ENCODE peak calls at places on chromosomes 5 and 9, in four cellular contexts. One of them, this sample, is unnamed.

GRCh38 chr5:68074048-68074632 is 141.4 kb upstream of the PIK3R1 start:
- DNase-seq in GM13977: no peak
- DNase-seq in neural progenitor cell: no peak
- DNase-seq in A549: no peak
- DNase-seq in this sample: no peak

GRCh38 chr5:3564827-3565560 is 30.6 kb upstream of the IRX1 start:
- DNase-seq in GM13977: no peak
- DNase-seq in neural progenitor cell: peak
- DNase-seq in A549: no peak
- DNase-seq in this sample: no peak

GRCh38 chr5:149719666-149720065 is 10.4 kb upstream of the PPARGC1B start:
- DNase-seq in GM13977: no peak
- DNase-seq in neural progenitor cell: no peak
- DNase-seq in A549: peak
- DNase-seq in this sample: no peak

GRCh38 chr5:93331864-93332263 is 249.2 kb downstream of the NR2F1-AS1 start:
- DNase-seq in GM13977: no peak
- DNase-seq in neural progenitor cell: no peak
- DNase-seq in A549: no peak
- DNase-seq in this sample: no peak

GRCh38 chr5:14531668-14532067 is 49.9 kb upstream of the OTULINL start:
- DNase-seq in GM13977: no peak
- DNase-seq in neural progenitor cell: no peak
- DNase-seq in A549: no peak
- DNase-seq in this sample: no peak

GRCh38 chr5:117318528-117318927 is 743.9 kb upstream of the SEMA6A start:
- DNase-seq in GM13977: no peak
- DNase-seq in neural progenitor cell: peak
- DNase-seq in A549: peak
- DNase-seq in this sample: no peak

GRCh38 chr5:168647083-168647482 is 67.9 kb upstream of the PANK3 start:
- DNase-seq in GM13977: no peak
- DNase-seq in neural progenitor cell: no peak
- DNase-seq in A549: peak
- DNase-seq in this sample: no peak

GRCh38 chr5:2688586-2688985 is 62.9 kb downstream of the IRX2 start:
- DNase-seq in GM13977: no peak
- DNase-seq in neural progenitor cell: no peak
- DNase-seq in A549: no peak
- DNase-seq in this sample: no peak

GRCh38 chr9:13090588-13090987 is 188.9 kb downstream of the MPDZ start:
- DNase-seq in GM13977: no peak
- DNase-seq in neural progenitor cell: no peak
- DNase-seq in A549: no peak
- DNase-seq in this sample: no peak

GRCh38 chr5:59079622-59080620 is 497.0 kb downstream of the RAB3C start:
- DNase-seq in GM13977: no peak
- DNase-seq in neural progenitor cell: no peak
- DNase-seq in A549: peak
- DNase-seq in this sample: no peak

GRCh38 chr9:31840702-31841101 is 543.7 kb upstream of the ACO1 start:
- DNase-seq in GM13977: no peak
- DNase-seq in neural progenitor cell: no peak
- DNase-seq in A549: no peak
- DNase-seq in this sample: no peak

GRCh38 chr9:97830884-97831829 is 21.9 kb upstream of the FOXE1 start:
- DNase-seq in GM13977: no peak
- DNase-seq in neural progenitor cell: no peak
- DNase-seq in A549: no peak
- DNase-seq in this sample: no peak

GRCh38 chr5:95839658-95840057 is 17.1 kb upstream of the GLRX start:
- DNase-seq in GM13977: no peak
- DNase-seq in neural progenitor cell: no peak
- DNase-seq in A549: no peak
- DNase-seq in this sample: no peak

GRCh38 chr9:106970976-106971457 is 108.1 kb downstream of the ZNF462 start:
- DNase-seq in GM13977: no peak
- DNase-seq in neural progenitor cell: no peak
- DNase-seq in A549: no peak
- DNase-seq in this sample: no peak

GRCh38 chr9:93306081-93306480 is 122.1 kb downstream of the WNK2 start:
- DNase-seq in GM13977: no peak
- DNase-seq in neural progenitor cell: no peak
- DNase-seq in A549: no peak
- DNase-seq in this sample: no peak

GRCh38 chr9:79661279-79661678 is 89.5 kb downstream of the TLE4 start:
- DNase-seq in GM13977: no peak
- DNase-seq in neural progenitor cell: no peak
- DNase-seq in A549: no peak
- DNase-seq in this sample: no peak

GRCh38 chr5:68200288-68200687 is 15.3 kb upstream of the PIK3R1 start:
- DNase-seq in GM13977: no peak
- DNase-seq in neural progenitor cell: no peak
- DNase-seq in A549: no peak
- DNase-seq in this sample: no peak

GRCh38 chr5:158979749-158980521 is 119.8 kb downstream of the EBF1 start:
- DNase-seq in GM13977: no peak
- DNase-seq in neural progenitor cell: peak
- DNase-seq in A549: peak
- DNase-seq in this sample: no peak

GRCh38 chr5:73626814-73627313 is 868 bp downstream of the ARHGEF28 start:
- DNase-seq in GM13977: no peak
- DNase-seq in neural progenitor cell: no peak
- DNase-seq in A549: no peak
- DNase-seq in this sample: no peak

GRCh38 chr9:76654575-76654974 is 109.7 kb upstream of the PCA3 start:
- DNase-seq in GM13977: no peak
- DNase-seq in neural progenitor cell: no peak
- DNase-seq in A549: no peak
- DNase-seq in this sample: no peak

GRCh38 chr9:114278356-114278755 is 44.5 kb upstream of the ORM1 start:
- DNase-seq in GM13977: no peak
- DNase-seq in neural progenitor cell: no peak
- DNase-seq in A549: no peak
- DNase-seq in this sample: no peak

GRCh38 chr5:55300890-55301289 is 6.6 kb downstream of the DHX29 start:
- DNase-seq in GM13977: no peak
- DNase-seq in neural progenitor cell: no peak
- DNase-seq in A549: no peak
- DNase-seq in this sample: no peak

GRCh38 chr5:102754499-102755424 is at the start of gene PAM:
- DNase-seq in GM13977: peak
- DNase-seq in neural progenitor cell: peak
- DNase-seq in A549: peak
- DNase-seq in this sample: peak

DNA sequence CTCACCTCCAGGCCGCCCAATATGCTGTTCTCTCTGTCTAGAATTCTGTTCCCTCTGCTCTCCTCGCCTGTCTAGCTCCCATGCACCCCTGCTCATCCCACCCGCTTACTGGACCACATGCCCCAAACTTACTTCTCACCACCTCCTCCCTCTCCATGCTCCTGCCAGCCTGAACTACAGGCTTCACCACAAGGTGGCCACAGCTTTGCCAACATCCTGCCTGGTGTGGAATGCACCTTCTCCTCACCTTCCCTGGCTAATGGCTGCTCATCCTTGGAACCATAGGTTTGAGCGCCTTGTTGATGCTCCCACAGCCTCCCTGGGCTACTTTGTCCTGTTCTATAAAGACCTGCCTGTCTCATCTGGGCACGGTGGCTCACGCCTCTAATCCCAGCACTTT is 9.6 kb downstream of the LAMC3 start:
- DNase-seq in GM13977: no peak
- DNase-seq in neural progenitor cell: no peak
- DNase-seq in A549: peak
- DNase-seq in this sample: no peak
- TF ChIP-seq CTCF in GM13977: peak
- TF ChIP-seq CTCF in neural progenitor cell: peak
- TF ChIP-seq CTCF in A549: no peak
- TF ChIP-seq CTCF in this sample: no peak

DNA sequence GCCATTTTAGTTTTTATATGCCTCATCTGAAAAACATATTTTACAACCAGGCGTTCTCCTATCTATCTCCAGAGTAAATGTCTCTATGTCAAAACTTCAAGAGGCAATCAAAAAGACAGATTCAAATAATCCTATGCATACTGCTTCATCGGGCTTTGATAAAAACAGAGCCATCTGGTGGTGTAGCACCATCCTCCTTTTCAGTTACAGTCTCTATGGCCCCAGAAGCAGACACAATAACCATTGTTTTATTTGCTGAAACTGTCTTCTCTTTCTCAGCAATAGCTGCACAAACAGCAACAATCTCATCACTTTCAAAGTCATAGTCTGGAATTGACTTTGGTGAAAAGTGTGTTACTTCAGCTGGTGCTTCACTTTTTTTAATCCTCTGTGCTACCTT is 36.3 kb downstream of the PTGER4 start:
- DNase-seq in GM13977: no peak
- DNase-seq in neural progenitor cell: no peak
- DNase-seq in A549: peak
- DNase-seq in this sample: no peak
- TF ChIP-seq CTCF in GM13977: no peak
- TF ChIP-seq CTCF in neural progenitor cell: peak
- TF ChIP-seq CTCF in A549: peak
- TF ChIP-seq CTCF in this sample: peak

DNA sequence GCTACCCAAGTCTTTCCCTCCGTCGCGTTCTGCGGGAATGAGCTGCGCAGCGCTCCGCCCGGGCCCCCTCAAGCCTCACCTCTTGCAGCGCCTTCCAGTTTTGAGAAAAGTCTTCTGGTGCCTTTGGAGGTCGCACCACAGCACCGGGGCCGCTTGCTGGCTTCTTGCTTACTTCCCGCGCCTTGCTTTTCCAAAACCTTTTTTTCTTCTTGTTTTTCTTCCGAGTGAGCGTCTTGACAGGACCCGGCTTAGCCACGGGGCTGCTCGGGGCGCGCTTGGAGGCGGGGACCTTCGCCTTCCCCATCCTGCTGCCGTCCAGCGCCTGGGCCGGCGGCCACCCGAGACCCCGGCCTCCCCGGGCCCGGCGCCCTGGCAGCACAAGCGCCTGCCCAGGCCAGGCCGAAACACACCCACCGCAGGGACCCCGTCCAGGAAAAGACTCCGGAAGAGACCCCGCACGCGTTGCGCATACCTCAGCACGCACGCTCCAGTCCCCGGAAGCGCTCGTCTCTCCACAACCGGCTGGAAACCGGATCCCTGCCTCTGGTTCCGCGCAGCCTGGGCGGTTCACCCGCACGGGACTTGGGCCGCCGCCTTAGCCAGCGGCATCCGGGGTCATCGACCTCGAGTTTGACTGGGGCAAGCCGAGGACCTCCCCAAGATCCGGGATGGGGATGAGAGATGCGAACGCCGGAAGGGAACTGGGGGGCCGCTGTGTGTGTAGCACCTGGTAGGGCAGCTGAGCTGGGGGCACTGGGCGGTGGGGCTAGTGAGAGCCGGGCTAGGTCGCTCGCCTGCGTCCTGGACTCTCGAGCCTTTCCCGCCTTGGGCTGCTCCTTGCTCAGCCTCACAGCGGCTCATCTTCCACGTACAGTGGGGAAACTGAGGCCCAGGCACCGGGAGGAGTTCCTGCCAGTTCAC is at the start of gene REXO4:
- DNase-seq in GM13977: peak
- DNase-seq in neural progenitor cell: peak
- DNase-seq in A549: peak
- DNase-seq in this sample: peak
- TF ChIP-seq CTCF in GM13977: peak
- TF ChIP-seq CTCF in neural progenitor cell: no peak
- TF ChIP-seq CTCF in A549: no peak
- TF ChIP-seq CTCF in this sample: no peak

DNA sequence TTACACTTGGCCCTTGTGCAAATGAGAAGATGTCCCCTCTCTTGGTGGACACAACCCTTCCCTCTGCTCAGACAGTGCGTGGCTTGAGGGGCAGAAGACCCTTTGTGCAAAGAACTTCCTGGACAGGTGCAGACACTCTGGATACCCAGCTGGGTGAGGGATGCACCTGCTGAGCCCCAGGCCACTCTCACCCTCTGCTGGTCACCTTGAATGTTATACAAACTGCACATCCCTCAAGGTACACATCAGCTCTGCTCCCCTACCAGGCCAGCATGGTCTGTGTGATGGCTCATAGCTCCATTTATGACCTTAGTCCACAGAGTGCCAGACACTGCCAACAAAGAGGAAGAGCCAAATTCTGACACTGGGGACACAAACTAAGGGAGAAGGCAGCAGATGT is 3.1 kb upstream of the DIRAS2 start:
- DNase-seq in GM13977: no peak
- DNase-seq in neural progenitor cell: no peak
- DNase-seq in A549: no peak
- DNase-seq in this sample: no peak
- TF ChIP-seq CTCF in GM13977: no peak
- TF ChIP-seq CTCF in neural progenitor cell: no peak
- TF ChIP-seq CTCF in A549: no peak
- TF ChIP-seq CTCF in this sample: no peak

DNA sequence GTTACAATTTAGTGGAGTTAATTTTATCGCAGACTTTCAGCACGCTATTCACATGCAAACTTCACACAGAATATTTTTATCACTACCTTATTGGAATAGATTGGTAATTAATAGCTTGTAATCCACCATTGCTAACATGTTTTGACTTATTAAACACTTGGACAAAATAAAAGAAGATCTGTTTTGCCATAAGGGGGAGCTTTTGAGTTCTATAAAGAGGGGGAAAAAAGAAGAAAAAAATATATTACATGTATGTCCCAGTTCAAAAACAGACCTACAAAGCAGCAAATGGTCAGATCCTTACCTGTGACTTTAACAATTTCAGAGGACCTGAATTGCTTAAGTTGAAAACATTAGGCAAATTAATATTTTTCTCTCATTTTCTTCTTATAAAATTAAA is 1.2 kb upstream of the PAPPA start:
- DNase-seq in GM13977: no peak
- DNase-seq in neural progenitor cell: no peak
- DNase-seq in A549: no peak
- DNase-seq in this sample: no peak
- TF ChIP-seq CTCF in GM13977: peak
- TF ChIP-seq CTCF in neural progenitor cell: peak
- TF ChIP-seq CTCF in A549: peak
- TF ChIP-seq CTCF in this sample: no peak

GRCh38 chr9:129175825-129176633 is 2.0 kb downstream of the IER5L start:
- DNase-seq in GM13977: peak
- DNase-seq in neural progenitor cell: peak
- DNase-seq in A549: peak
- DNase-seq in this sample: peak

GRCh38 chr9:129174724-129175514 is 3.1 kb downstream of the IER5L start:
- DNase-seq in GM13977: peak
- DNase-seq in neural progenitor cell: peak
- DNase-seq in A549: peak
- DNase-seq in this sample: no peak

GRCh38 chr9:129174102-129174723 is 3.8 kb downstream of the IER5L start:
- DNase-seq in GM13977: peak
- DNase-seq in neural progenitor cell: peak
- DNase-seq in A549: peak
- DNase-seq in this sample: peak

GRCh38 chr9:129176786-129177442 is 1.1 kb downstream of the IER5L start:
- DNase-seq in GM13977: peak
- DNase-seq in neural progenitor cell: peak
- DNase-seq in A549: peak
- DNase-seq in this sample: no peak

GRCh38 chr9:129175515-129175824 is 2.6 kb downstream of the IER5L start:
- DNase-seq in GM13977: no peak
- DNase-seq in neural progenitor cell: no peak
- DNase-seq in A549: no peak
- DNase-seq in this sample: no peak
- TF ChIP-seq CTCF in GM13977: no peak
- TF ChIP-seq CTCF in neural progenitor cell: no peak
- TF ChIP-seq CTCF in A549: no peak
- TF ChIP-seq CTCF in this sample: no peak

GRCh38 chr5:138932171-138932810 is 57.2 kb upstream of the LRRTM2 start:
- DNase-seq in GM13977: no peak
- DNase-seq in neural progenitor cell: no peak
- DNase-seq in A549: peak
- DNase-seq in this sample: no peak
- TF ChIP-seq CTCF in GM13977: peak
- TF ChIP-seq CTCF in neural progenitor cell: no peak
- TF ChIP-seq CTCF in A549: no peak
- TF ChIP-seq CTCF in this sample: peak

This sample was measured in GM10248.